ENCODE peak calls at places on chromosomes 3 and 15, in six cellular contexts. Y, N, R, A, L and Z are unnamed samples.

GRCh38 chr3:173371848-173372487 is 25.6 kb upstream of the NLGN1 start:
- DNase-seq in Y (no peak), N (no peak), R (no peak), A (no peak), L (peak; percentile 22), Z (no peak)

GRCh38 chr3:69504232-69504631 is 118.3 kb upstream of the FRMD4B start:
- DNase-seq in Y (no peak), N (no peak), R (no peak), A (no peak), L (no peak), Z (no peak)

GRCh38 chr3:72255736-72256559 is 471.0 kb upstream of the PROK2 start:
- DNase-seq in Y (no peak), N (no peak), R (peak; percentile 56), A (peak; percentile 86), L (no peak), Z (peak; percentile 8)

GRCh38 chr3:65030847-65031463 is 343.2 kb upstream of the ADAMTS9 start:
- DNase-seq in Y (peak; percentile 4), N (no peak), R (no peak), A (no peak), L (no peak), Z (no peak)

GRCh38 chr3:183490211-183490601 is 61.8 kb upstream of the MCF2L2 start:
- DNase-seq in Y (no peak), N (no peak), R (no peak), A (no peak), L (no peak), Z (no peak)

GRCh38 chr15:99425666-99426301 is 140.0 kb upstream of the MEF2A start:
- DNase-seq in Y (no peak), N (no peak), R (no peak), A (peak; percentile 11), L (peak; percentile 7), Z (peak; percentile 34)

GRCh38 chr3:1196997-1197396 is 104.2 kb downstream of the CNTN6 start:
- DNase-seq in Y (no peak), N (no peak), R (no peak), A (no peak), L (no peak), Z (no peak)

GRCh38 chr3:107752202-107752990 is 229.6 kb downstream of the BBX start:
- DNase-seq in Y (no peak), N (no peak), R (no peak), A (no peak), L (peak; percentile 23), Z (no peak)

GRCh38 chr3:197524128-197524527 is 31.6 kb downstream of the BDH1 start:
- DNase-seq in Y (no peak), N (no peak), R (no peak), A (no peak), L (no peak), Z (no peak)

GRCh38 chr3:191382661-191383060 is 52.3 kb upstream of the UTS2B start:
- DNase-seq in Y (no peak), N (no peak), R (no peak), A (no peak), L (no peak), Z (no peak)

GRCh38 chr3:138051946-138052802 is 42.2 kb downstream of the CLDN18 start:
- DNase-seq in Y (peak; percentile 7), N (peak; percentile 36), R (no peak), A (no peak), L (peak; percentile 53), Z (no peak)

GRCh38 chr3:48426944-48427629 is 2.8 kb downstream of the PLXNB1 start:
- DNase-seq in Y (no peak), N (no peak), R (no peak), A (no peak), L (no peak), Z (no peak)

GRCh38 chr3:53181024-53181371 is 20.0 kb downstream of the PRKCD start:
- DNase-seq in Y (no peak), N (no peak), R (no peak), A (no peak), L (no peak), Z (no peak)

GRCh38 chr15:91864669-91865068 is 11.2 kb downstream of the SLCO3A1 start:
- DNase-seq in Y (no peak), N (no peak), R (no peak), A (no peak), L (no peak), Z (no peak)

GRCh38 chr3:139238281-139239030 is 105.4 kb upstream of the MRPS22 start:
- DNase-seq in Y (no peak), N (no peak), R (no peak), A (no peak), L (no peak), Z (no peak)

GRCh38 chr3:63067999-63068645 is 192.9 kb upstream of the CADPS start:
- DNase-seq in Y (no peak), N (no peak), R (no peak), A (no peak), L (no peak), Z (no peak)

GRCh38 chr3:149611149-149611548 is 46.7 kb downstream of the WWTR1 start:
- DNase-seq in Y (no peak), N (no peak), R (no peak), A (no peak), L (no peak), Z (no peak)

GRCh38 chr3:191068946-191069813 is 129.9 kb upstream of the OSTN start:
- DNase-seq in Y (no peak), N (no peak), R (no peak), A (no peak), L (no peak), Z (no peak)

GRCh38 chr15:91043190-91043874 is 20.9 kb upstream of the VPS33B start:
- DNase-seq in Y (no peak), N (no peak), R (no peak), A (no peak), L (no peak), Z (no peak)

GRCh38 chr3:9422712-9423424 is 25.5 kb downstream of the SETD5 start:
- DNase-seq in Y (peak; percentile 60), N (peak; percentile 85), R (no peak), A (peak; percentile 87), L (peak; percentile 22), Z (no peak)

GRCh38 chr3:52014613-52015012 is 18.9 kb upstream of the RPL29 start:
- DNase-seq in Y (no peak), N (no peak), R (no peak), A (no peak), L (peak; percentile 79), Z (no peak)

GRCh38 chr15:28004143-28005003 is 94.7 kb downstream of the OCA2 start:
- DNase-seq in Y (no peak), N (no peak), R (peak; percentile 60), A (no peak), L (no peak), Z (no peak)

GRCh38 chr3:48837163-48837562 is 10.5 kb downstream of the PRKAR2A start:
- DNase-seq in Y (no peak), N (no peak), R (no peak), A (no peak), L (no peak), Z (no peak)

GRCh38 chr3:86245360-86245759 is 745.6 kb downstream of the VGLL3 start:
- DNase-seq in Y (no peak), N (no peak), R (no peak), A (no peak), L (no peak), Z (no peak)
- TF ChIP-seq CTCF in Y (peak; percentile 47), N (peak; percentile 19), R (no peak), A (peak; percentile 31), L (peak; percentile 20), Z (no peak)

GRCh38 chr15:25238126-25238525 is 200.7 kb downstream of the UBE3A start:
- DNase-seq in Y (no peak), N (no peak), R (no peak), A (no peak), L (no peak), Z (no peak)
- H3K9me3 ChIP-seq in Y (no peaks in the 10 kb centered on the region), N (no peaks in the 10 kb centered on the region), R (peaks cover 6% of the 10 kb centered on the region), A (peaks cover 6% of the 10 kb centered on the region), L (peaks cover 8% of the 10 kb centered on the region), Z (no peaks in the 10 kb centered on the region)

GRCh38 chr15:86115138-86115801 is 35.6 kb downstream of the AGBL1 start:
- DNase-seq in Y (no peak), N (no peak), R (no peak), A (no peak), L (no peak), Z (no peak)
- H3K27ac ChIP-seq in Y (no peak overlapping the region), N (no peak overlapping the region), R (no peak overlapping the region), A (no peak overlapping the region), L (no peak overlapping the region), Z (no peak overlapping the region)

GRCh38 chr3:60431599-60431958 is 819.7 kb downstream of the FHIT start:
- DNase-seq in Y (no peak), N (no peak), R (no peak), A (no peak), L (peak; percentile 17), Z (no peak)
- TF ChIP-seq CTCF in Y (no peak), N (no peak), R (no peak), A (no peak), L (peak; percentile 43), Z (no peak)

GRCh38 chr15:25243800-25244097 is 195.1 kb downstream of the UBE3A start:
- DNase-seq in Y (no peak), N (no peak), R (no peak), A (peak; percentile 2), L (peak; percentile 2), Z (no peak)
- H3K9me3 ChIP-seq in Y (no peaks in the 10 kb centered on the region), N (no peaks in the 10 kb centered on the region), R (peaks cover 11% of the 10 kb centered on the region), A (peaks cover 6% of the 10 kb centered on the region), L (peaks cover 5% of the 10 kb centered on the region), Z (no peaks in the 10 kb centered on the region)

DNA sequence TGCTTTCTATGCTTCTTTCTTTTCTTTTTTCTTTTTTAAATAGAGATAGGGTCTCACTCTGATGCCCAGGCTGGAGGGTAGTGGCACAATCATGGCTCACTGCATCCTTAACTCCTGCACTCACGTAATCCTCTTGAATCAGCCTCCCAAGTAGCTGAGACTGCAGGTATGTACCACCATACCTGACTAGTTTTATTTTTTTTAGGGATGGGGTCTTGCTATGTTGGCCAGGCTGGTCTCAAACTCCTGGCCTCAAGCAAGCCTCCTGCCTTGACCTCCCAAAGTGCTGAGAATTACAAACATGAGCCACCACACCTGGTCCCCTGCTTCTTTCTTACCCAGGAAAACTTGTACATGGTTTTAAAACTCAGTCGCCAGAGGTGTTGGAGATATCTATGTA is 24.2 kb upstream of the HDC start:
- DNase-seq in Y (no peak), N (no peak), R (no peak), A (no peak), L (no peak), Z (no peak)
- H3K27ac ChIP-seq in Y (no peak overlapping the region), N (no peak overlapping the region), R (no peak overlapping the region), A (no peak overlapping the region), L (no peak overlapping the region), Z (no peak overlapping the region)

GRCh38 chr3:102741105-102741504 is 306.3 kb downstream of the ZPLD1 start:
- DNase-seq in Y (no peak), N (no peak), R (no peak), A (no peak), L (peak; percentile 30), Z (no peak)
- TF ChIP-seq CTCF in Y (no peak), N (no peak), R (no peak), A (no peak), L (peak; percentile 49), Z (no peak)

GRCh38 chr15:45551691-45552090 is 29.1 kb upstream of the SLC30A4 start:
- DNase-seq in Y (no peak), N (no peak), R (no peak), A (no peak), L (no peak), Z (no peak)
- H3K9me3 ChIP-seq in Y (no peaks in the 10 kb centered on the region), N (no peaks in the 10 kb centered on the region), R (no peaks in the 10 kb centered on the region), A (no peaks in the 10 kb centered on the region), L (no peaks in the 10 kb centered on the region), Z (no peaks in the 10 kb centered on the region)

GRCh38 chr3:41202075-41202833 is 2.9 kb downstream of the CTNNB1 start:
- DNase-seq in Y (no peak), N (no peak), R (no peak), A (no peak), L (no peak), Z (no peak)
- H3K27ac ChIP-seq in Y (no peak overlapping the region), N (no peak overlapping the region), R (peak overlapping the region; percentile 98), A (peak overlapping the region; percentile 10), L (no peak overlapping the region), Z (no peak overlapping the region)

GRCh38 chr3:128917291-128917690 is 37.9 kb downstream of the ACAD9 start:
- DNase-seq in Y (no peak), N (no peak), R (no peak), A (no peak), L (no peak), Z (no peak)
- TF ChIP-seq CTCF in Y (no peak), N (no peak), R (no peak), A (no peak), L (no peak), Z (no peak)